ENCODE peak calls at places on chromosomes 1 and 21, in eight cellular contexts. One of them, this sample, is unnamed.

GRCh38 chr1:19888112-19888511 is 5.9 kb downstream of the OTUD3 start:
- DNase-seq in renal cortical epithelial cell: no peak
- DNase-seq in activated T-cell treated with anti-CD3 and anti-CD28 coated beads, Interleukin-2, amount 50 U/mL, for 72 hours: no peak
- DNase-seq in NCI-H82: no peak
- DNase-seq in epithelial cell of esophagus: no peak
- DNase-seq in C1 segment of cervical spinal cord: no peak
- DNase-seq in GM12892: no peak
- DNase-seq in stimulated activated CD8-positive, alpha-beta memory T cell treated with anti-CD3 and anti-CD28 coated beads, Interleukin-7, amount 100 ng/mL, for 48 hours: no peak
- DNase-seq in this sample: no peak

GRCh38 chr1:32241011-32241763 is 5.8 kb upstream of the FAM167B start:
- DNase-seq in renal cortical epithelial cell: peak; percentile 38
- DNase-seq in activated T-cell treated with anti-CD3 and anti-CD28 coated beads, Interleukin-2, amount 50 U/mL, for 72 hours: peak; percentile 56
- DNase-seq in NCI-H82: peak; percentile 78
- DNase-seq in epithelial cell of esophagus: no peak
- DNase-seq in C1 segment of cervical spinal cord: peak; percentile 15
- DNase-seq in GM12892: peak; percentile 60
- DNase-seq in stimulated activated CD8-positive, alpha-beta memory T cell treated with anti-CD3 and anti-CD28 coated beads, Interleukin-7, amount 100 ng/mL, for 48 hours: no peak
- DNase-seq in this sample: peak; percentile 47

GRCh38 chr1:36625253-36625958 is 142.7 kb upstream of the CSF3R start:
- DNase-seq in renal cortical epithelial cell: no peak
- DNase-seq in activated T-cell treated with anti-CD3 and anti-CD28 coated beads, Interleukin-2, amount 50 U/mL, for 72 hours: no peak
- DNase-seq in NCI-H82: no peak
- DNase-seq in epithelial cell of esophagus: no peak
- DNase-seq in C1 segment of cervical spinal cord: no peak
- DNase-seq in GM12892: no peak
- DNase-seq in stimulated activated CD8-positive, alpha-beta memory T cell treated with anti-CD3 and anti-CD28 coated beads, Interleukin-7, amount 100 ng/mL, for 48 hours: no peak
- DNase-seq in this sample: no peak

GRCh38 chr1:6044481-6045109 is 1.1 kb upstream of the KCNAB2 start:
- DNase-seq in renal cortical epithelial cell: no peak
- DNase-seq in activated T-cell treated with anti-CD3 and anti-CD28 coated beads, Interleukin-2, amount 50 U/mL, for 72 hours: no peak
- DNase-seq in NCI-H82: no peak
- DNase-seq in epithelial cell of esophagus: no peak
- DNase-seq in C1 segment of cervical spinal cord: no peak
- DNase-seq in GM12892: no peak
- DNase-seq in stimulated activated CD8-positive, alpha-beta memory T cell treated with anti-CD3 and anti-CD28 coated beads, Interleukin-7, amount 100 ng/mL, for 48 hours: no peak
- DNase-seq in this sample: no peak

GRCh38 chr21:40901690-40902089 is 54.7 kb upstream of the DSCAM start:
- DNase-seq in renal cortical epithelial cell: no peak
- DNase-seq in activated T-cell treated with anti-CD3 and anti-CD28 coated beads, Interleukin-2, amount 50 U/mL, for 72 hours: no peak
- DNase-seq in NCI-H82: no peak
- DNase-seq in epithelial cell of esophagus: no peak
- DNase-seq in C1 segment of cervical spinal cord: no peak
- DNase-seq in GM12892: no peak
- DNase-seq in stimulated activated CD8-positive, alpha-beta memory T cell treated with anti-CD3 and anti-CD28 coated beads, Interleukin-7, amount 100 ng/mL, for 48 hours: no peak
- DNase-seq in this sample: no peak

GRCh38 chr1:176843352-176844297 is 320.9 kb downstream of the ASTN1 start:
- DNase-seq in renal cortical epithelial cell: peak; percentile 60
- DNase-seq in activated T-cell treated with anti-CD3 and anti-CD28 coated beads, Interleukin-2, amount 50 U/mL, for 72 hours: no peak
- DNase-seq in NCI-H82: peak; percentile 78
- DNase-seq in epithelial cell of esophagus: peak; percentile 58
- DNase-seq in C1 segment of cervical spinal cord: no peak
- DNase-seq in GM12892: no peak
- DNase-seq in stimulated activated CD8-positive, alpha-beta memory T cell treated with anti-CD3 and anti-CD28 coated beads, Interleukin-7, amount 100 ng/mL, for 48 hours: no peak
- DNase-seq in this sample: no peak

GRCh38 chr1:23290811-23291565 is 53.1 kb downstream of the HNRNPR start:
- DNase-seq in renal cortical epithelial cell: no peak
- DNase-seq in activated T-cell treated with anti-CD3 and anti-CD28 coated beads, Interleukin-2, amount 50 U/mL, for 72 hours: no peak
- DNase-seq in NCI-H82: no peak
- DNase-seq in epithelial cell of esophagus: no peak
- DNase-seq in C1 segment of cervical spinal cord: no peak
- DNase-seq in GM12892: no peak
- DNase-seq in stimulated activated CD8-positive, alpha-beta memory T cell treated with anti-CD3 and anti-CD28 coated beads, Interleukin-7, amount 100 ng/mL, for 48 hours: no peak
- DNase-seq in this sample: no peak

GRCh38 chr1:93490357-93490756 is 42.4 kb downstream of the FNBP1L start:
- DNase-seq in renal cortical epithelial cell: peak; percentile 19
- DNase-seq in activated T-cell treated with anti-CD3 and anti-CD28 coated beads, Interleukin-2, amount 50 U/mL, for 72 hours: no peak
- DNase-seq in NCI-H82: no peak
- DNase-seq in epithelial cell of esophagus: no peak
- DNase-seq in C1 segment of cervical spinal cord: no peak
- DNase-seq in GM12892: no peak
- DNase-seq in stimulated activated CD8-positive, alpha-beta memory T cell treated with anti-CD3 and anti-CD28 coated beads, Interleukin-7, amount 100 ng/mL, for 48 hours: no peak
- DNase-seq in this sample: no peak

GRCh38 chr1:153679337-153680119 is 1.0 kb downstream of the NPR1 start:
- DNase-seq in renal cortical epithelial cell: no peak
- DNase-seq in activated T-cell treated with anti-CD3 and anti-CD28 coated beads, Interleukin-2, amount 50 U/mL, for 72 hours: peak; percentile 36
- DNase-seq in NCI-H82: peak; percentile 58
- DNase-seq in epithelial cell of esophagus: no peak
- DNase-seq in C1 segment of cervical spinal cord: no peak
- DNase-seq in GM12892: no peak
- DNase-seq in stimulated activated CD8-positive, alpha-beta memory T cell treated with anti-CD3 and anti-CD28 coated beads, Interleukin-7, amount 100 ng/mL, for 48 hours: no peak
- DNase-seq in this sample: peak; percentile 36

GRCh38 chr1:208028526-208028925 is 117.6 kb upstream of the CD34 start:
- DNase-seq in renal cortical epithelial cell: no peak
- DNase-seq in activated T-cell treated with anti-CD3 and anti-CD28 coated beads, Interleukin-2, amount 50 U/mL, for 72 hours: no peak
- DNase-seq in NCI-H82: no peak
- DNase-seq in epithelial cell of esophagus: no peak
- DNase-seq in C1 segment of cervical spinal cord: no peak
- DNase-seq in GM12892: no peak
- DNase-seq in stimulated activated CD8-positive, alpha-beta memory T cell treated with anti-CD3 and anti-CD28 coated beads, Interleukin-7, amount 100 ng/mL, for 48 hours: no peak
- DNase-seq in this sample: no peak

GRCh38 chr1:59366352-59366751 is 69.5 kb downstream of the FGGY start:
- DNase-seq in renal cortical epithelial cell: no peak
- DNase-seq in activated T-cell treated with anti-CD3 and anti-CD28 coated beads, Interleukin-2, amount 50 U/mL, for 72 hours: no peak
- DNase-seq in NCI-H82: no peak
- DNase-seq in epithelial cell of esophagus: peak; percentile 19
- DNase-seq in C1 segment of cervical spinal cord: no peak
- DNase-seq in GM12892: no peak
- DNase-seq in stimulated activated CD8-positive, alpha-beta memory T cell treated with anti-CD3 and anti-CD28 coated beads, Interleukin-7, amount 100 ng/mL, for 48 hours: no peak
- DNase-seq in this sample: no peak

GRCh38 chr1:6519491-6519934 is 28.0 kb upstream of the PLEKHG5 start:
- DNase-seq in renal cortical epithelial cell: no peak
- DNase-seq in activated T-cell treated with anti-CD3 and anti-CD28 coated beads, Interleukin-2, amount 50 U/mL, for 72 hours: no peak
- DNase-seq in NCI-H82: no peak
- DNase-seq in epithelial cell of esophagus: no peak
- DNase-seq in C1 segment of cervical spinal cord: no peak
- DNase-seq in GM12892: no peak
- DNase-seq in stimulated activated CD8-positive, alpha-beta memory T cell treated with anti-CD3 and anti-CD28 coated beads, Interleukin-7, amount 100 ng/mL, for 48 hours: no peak
- DNase-seq in this sample: no peak

GRCh38 chr1:21295059-21295401 is 4.8 kb upstream of the ECE1 start:
- DNase-seq in renal cortical epithelial cell: peak; percentile 51
- DNase-seq in activated T-cell treated with anti-CD3 and anti-CD28 coated beads, Interleukin-2, amount 50 U/mL, for 72 hours: peak; percentile 65
- DNase-seq in NCI-H82: no peak
- DNase-seq in epithelial cell of esophagus: peak; percentile 30
- DNase-seq in C1 segment of cervical spinal cord: no peak
- DNase-seq in GM12892: no peak
- DNase-seq in stimulated activated CD8-positive, alpha-beta memory T cell treated with anti-CD3 and anti-CD28 coated beads, Interleukin-7, amount 100 ng/mL, for 48 hours: peak; percentile 41
- DNase-seq in this sample: peak; percentile 67

GRCh38 chr1:113928129-113928949 is 785 bp upstream of the HIPK1 start:
- DNase-seq in renal cortical epithelial cell: peak; percentile 69
- DNase-seq in activated T-cell treated with anti-CD3 and anti-CD28 coated beads, Interleukin-2, amount 50 U/mL, for 72 hours: no peak
- DNase-seq in NCI-H82: no peak
- DNase-seq in epithelial cell of esophagus: no peak
- DNase-seq in C1 segment of cervical spinal cord: no peak
- DNase-seq in GM12892: no peak
- DNase-seq in stimulated activated CD8-positive, alpha-beta memory T cell treated with anti-CD3 and anti-CD28 coated beads, Interleukin-7, amount 100 ng/mL, for 48 hours: no peak
- DNase-seq in this sample: no peak

GRCh38 chr1:165717918-165718515 is 19.7 kb upstream of the ALDH9A1 start:
- DNase-seq in renal cortical epithelial cell: peak; percentile 63
- DNase-seq in activated T-cell treated with anti-CD3 and anti-CD28 coated beads, Interleukin-2, amount 50 U/mL, for 72 hours: peak; percentile 27
- DNase-seq in NCI-H82: peak; percentile 67
- DNase-seq in epithelial cell of esophagus: peak; percentile 68
- DNase-seq in C1 segment of cervical spinal cord: no peak
- DNase-seq in GM12892: peak; percentile 16
- DNase-seq in stimulated activated CD8-positive, alpha-beta memory T cell treated with anti-CD3 and anti-CD28 coated beads, Interleukin-7, amount 100 ng/mL, for 48 hours: no peak
- DNase-seq in this sample: no peak

GRCh38 chr1:184222561-184223157 is 164.2 kb upstream of the C1orf21 start:
- DNase-seq in renal cortical epithelial cell: peak; percentile 60
- DNase-seq in activated T-cell treated with anti-CD3 and anti-CD28 coated beads, Interleukin-2, amount 50 U/mL, for 72 hours: peak; percentile 54
- DNase-seq in NCI-H82: peak; percentile 74
- DNase-seq in epithelial cell of esophagus: peak; percentile 58
- DNase-seq in C1 segment of cervical spinal cord: peak; percentile 2
- DNase-seq in GM12892: peak; percentile 21
- DNase-seq in stimulated activated CD8-positive, alpha-beta memory T cell treated with anti-CD3 and anti-CD28 coated beads, Interleukin-7, amount 100 ng/mL, for 48 hours: no peak
- DNase-seq in this sample: no peak

GRCh38 chr1:225548140-225548857 is 104.6 kb downstream of the ENAH start:
- DNase-seq in renal cortical epithelial cell: no peak
- DNase-seq in activated T-cell treated with anti-CD3 and anti-CD28 coated beads, Interleukin-2, amount 50 U/mL, for 72 hours: no peak
- DNase-seq in NCI-H82: no peak
- DNase-seq in epithelial cell of esophagus: no peak
- DNase-seq in C1 segment of cervical spinal cord: no peak
- DNase-seq in GM12892: no peak
- DNase-seq in stimulated activated CD8-positive, alpha-beta memory T cell treated with anti-CD3 and anti-CD28 coated beads, Interleukin-7, amount 100 ng/mL, for 48 hours: no peak
- DNase-seq in this sample: no peak

GRCh38 chr1:47262787-47263413 is 30.9 kb upstream of the TAL1 start:
- DNase-seq in renal cortical epithelial cell: peak; percentile 48
- DNase-seq in activated T-cell treated with anti-CD3 and anti-CD28 coated beads, Interleukin-2, amount 50 U/mL, for 72 hours: peak; percentile 31
- DNase-seq in NCI-H82: peak; percentile 61
- DNase-seq in epithelial cell of esophagus: peak; percentile 70
- DNase-seq in C1 segment of cervical spinal cord: no peak
- DNase-seq in GM12892: peak; percentile 19
- DNase-seq in stimulated activated CD8-positive, alpha-beta memory T cell treated with anti-CD3 and anti-CD28 coated beads, Interleukin-7, amount 100 ng/mL, for 48 hours: no peak
- DNase-seq in this sample: no peak

GRCh38 chr1:172002725-172003345 is 161.5 kb downstream of the DNM3 start:
- DNase-seq in renal cortical epithelial cell: peak; percentile 68
- DNase-seq in activated T-cell treated with anti-CD3 and anti-CD28 coated beads, Interleukin-2, amount 50 U/mL, for 72 hours: peak; percentile 28
- DNase-seq in NCI-H82: peak; percentile 74
- DNase-seq in epithelial cell of esophagus: peak; percentile 73
- DNase-seq in C1 segment of cervical spinal cord: no peak
- DNase-seq in GM12892: no peak
- DNase-seq in stimulated activated CD8-positive, alpha-beta memory T cell treated with anti-CD3 and anti-CD28 coated beads, Interleukin-7, amount 100 ng/mL, for 48 hours: no peak
- DNase-seq in this sample: no peak

GRCh38 chr1:59391216-59392179 is 94.6 kb downstream of the FGGY start:
- DNase-seq in renal cortical epithelial cell: no peak
- DNase-seq in activated T-cell treated with anti-CD3 and anti-CD28 coated beads, Interleukin-2, amount 50 U/mL, for 72 hours: no peak
- DNase-seq in NCI-H82: no peak
- DNase-seq in epithelial cell of esophagus: no peak
- DNase-seq in C1 segment of cervical spinal cord: no peak
- DNase-seq in GM12892: no peak
- DNase-seq in stimulated activated CD8-positive, alpha-beta memory T cell treated with anti-CD3 and anti-CD28 coated beads, Interleukin-7, amount 100 ng/mL, for 48 hours: no peak
- DNase-seq in this sample: no peak

GRCh38 chr1:11784993-11785769 is 20.6 kb downstream of the MTHFR start:
- DNase-seq in renal cortical epithelial cell: no peak
- DNase-seq in activated T-cell treated with anti-CD3 and anti-CD28 coated beads, Interleukin-2, amount 50 U/mL, for 72 hours: peak; percentile 68
- DNase-seq in NCI-H82: peak; percentile 64
- DNase-seq in epithelial cell of esophagus: peak; percentile 49
- DNase-seq in C1 segment of cervical spinal cord: peak; percentile 20
- DNase-seq in GM12892: peak; percentile 74
- DNase-seq in stimulated activated CD8-positive, alpha-beta memory T cell treated with anti-CD3 and anti-CD28 coated beads, Interleukin-7, amount 100 ng/mL, for 48 hours: peak; percentile 17
- DNase-seq in this sample: peak; percentile 62

GRCh38 chr21:31252091-31252490 is 92.0 kb downstream of the TIAM1 start:
- DNase-seq in renal cortical epithelial cell: no peak
- DNase-seq in activated T-cell treated with anti-CD3 and anti-CD28 coated beads, Interleukin-2, amount 50 U/mL, for 72 hours: no peak
- DNase-seq in NCI-H82: no peak
- DNase-seq in epithelial cell of esophagus: no peak
- DNase-seq in C1 segment of cervical spinal cord: no peak
- DNase-seq in GM12892: no peak
- DNase-seq in stimulated activated CD8-positive, alpha-beta memory T cell treated with anti-CD3 and anti-CD28 coated beads, Interleukin-7, amount 100 ng/mL, for 48 hours: no peak
- DNase-seq in this sample: no peak

GRCh38 chr1:95023399-95024050 is 49.2 kb downstream of the ALG14 start:
- DNase-seq in renal cortical epithelial cell: peak; percentile 87
- DNase-seq in activated T-cell treated with anti-CD3 and anti-CD28 coated beads, Interleukin-2, amount 50 U/mL, for 72 hours: no peak
- DNase-seq in NCI-H82: no peak
- DNase-seq in epithelial cell of esophagus: peak; percentile 63
- DNase-seq in C1 segment of cervical spinal cord: no peak
- DNase-seq in GM12892: no peak
- DNase-seq in stimulated activated CD8-positive, alpha-beta memory T cell treated with anti-CD3 and anti-CD28 coated beads, Interleukin-7, amount 100 ng/mL, for 48 hours: no peak
- DNase-seq in this sample: no peak

GRCh38 chr1:42348498-42348897 is 13.5 kb upstream of the FOXJ3 start:
- DNase-seq in renal cortical epithelial cell: no peak
- DNase-seq in activated T-cell treated with anti-CD3 and anti-CD28 coated beads, Interleukin-2, amount 50 U/mL, for 72 hours: no peak
- DNase-seq in NCI-H82: peak; percentile 28
- DNase-seq in epithelial cell of esophagus: no peak
- DNase-seq in C1 segment of cervical spinal cord: no peak
- DNase-seq in GM12892: no peak
- DNase-seq in stimulated activated CD8-positive, alpha-beta memory T cell treated with anti-CD3 and anti-CD28 coated beads, Interleukin-7, amount 100 ng/mL, for 48 hours: no peak
- DNase-seq in this sample: no peak

GRCh38 chr1:231855966-231856365 is 229.4 kb downstream of the DISC1 start:
- DNase-seq in renal cortical epithelial cell: no peak
- DNase-seq in activated T-cell treated with anti-CD3 and anti-CD28 coated beads, Interleukin-2, amount 50 U/mL, for 72 hours: no peak
- DNase-seq in NCI-H82: no peak
- DNase-seq in epithelial cell of esophagus: no peak
- DNase-seq in C1 segment of cervical spinal cord: no peak
- DNase-seq in GM12892: no peak
- DNase-seq in stimulated activated CD8-positive, alpha-beta memory T cell treated with anti-CD3 and anti-CD28 coated beads, Interleukin-7, amount 100 ng/mL, for 48 hours: no peak
- DNase-seq in this sample: no peak

GRCh38 chr1:111217183-111217910 is 10.2 kb upstream of the CHI3L2 start:
- DNase-seq in renal cortical epithelial cell: no peak
- DNase-seq in activated T-cell treated with anti-CD3 and anti-CD28 coated beads, Interleukin-2, amount 50 U/mL, for 72 hours: no peak
- DNase-seq in NCI-H82: no peak
- DNase-seq in epithelial cell of esophagus: no peak
- DNase-seq in C1 segment of cervical spinal cord: no peak
- DNase-seq in GM12892: no peak
- DNase-seq in stimulated activated CD8-positive, alpha-beta memory T cell treated with anti-CD3 and anti-CD28 coated beads, Interleukin-7, amount 100 ng/mL, for 48 hours: no peak
- DNase-seq in this sample: no peak

This sample was measured in activated naive CD4-positive, alpha-beta T cell treated with anti-CD3 and anti-CD28 coated beads, Interleukin-2, amount 50 U/mL, for 72 hours.